ENCODE peak calls at places on chromosomes 3 and 15, in seven cellular contexts. V, S, E, K, F, Q and X are unnamed samples.

GRCh38 chr15:101277038-101277822 is at the start of gene SELENOS:
- DNase-seq in K (peak), Q (no peak), S (peak), E (peak), V (peak), F (no peak), X (peak)

GRCh38 chr3:632571-633170 is 436.1 kb downstream of the CHL1 start:
- DNase-seq in V (peak), K (peak), F (peak), Q (no peak), E (no peak), S (peak), X (peak)

GRCh38 chr3:81216192-81216591 is 545.3 kb downstream of the GBE1 start:
- DNase-seq in V (peak), F (no peak), E (no peak), K (peak), S (no peak), Q (no peak), X (no peak)

GRCh38 chr3:195082811-195083210 is 188.1 kb downstream of the XXYLT1 start:
- DNase-seq in E (peak), S (no peak), F (no peak), V (no peak), K (no peak), Q (no peak), X (no peak)

GRCh38 chr3:152430223-152431002 is 161.7 kb downstream of the MBNL1 start:
- DNase-seq in Q (no peak), V (no peak), F (no peak), K (no peak), S (no peak), E (no peak), X (no peak)

GRCh38 chr3:72938471-72939265 is 50.8 kb downstream of the GXYLT2 start:
- DNase-seq in F (no peak), K (peak), S (peak), E (no peak), V (peak), Q (no peak), X (peak)

GRCh38 chr3:118577055-118577759 is 457.4 kb downstream of the IGSF11 start:
- DNase-seq in S (no peak), Q (no peak), V (no peak), F (no peak), K (no peak), E (no peak), X (no peak)

GRCh38 chr3:27319847-27320526 is 49.2 kb downstream of the NEK10 start:
- DNase-seq in E (no peak), Q (no peak), V (no peak), S (no peak), K (no peak), F (no peak), X (no peak)

GRCh38 chr3:42036483-42036823 is 54.7 kb upstream of the TRAK1 start:
- DNase-seq in Q (no peak), V (peak), F (no peak), S (no peak), K (peak), E (no peak), X (peak)

GRCh38 chr3:150408232-150409124 is at the start of gene TSC22D2:
- DNase-seq in Q (peak), F (peak), E (peak), S (peak), K (peak), V (peak), X (peak)

GRCh38 chr3:114290911-114291901 is 2.6 kb upstream of the TIGIT start:
- DNase-seq in K (peak), S (peak), V (peak), F (peak), E (peak), Q (peak), X (peak)

GRCh38 chr15:65952425-65953053 is 83.2 kb downstream of the RAB11A start:
- DNase-seq in K (peak), V (peak), E (no peak), Q (no peak), F (no peak), S (no peak), X (peak)

GRCh38 chr3:150958694-150959093 is 13.8 kb downstream of the CLRN1 start:
- DNase-seq in V (no peak), Q (no peak), F (no peak), E (no peak), S (no peak), K (no peak), X (no peak)

GRCh38 chr15:70852501-70853269 is 1.3 kb downstream of the LARP6 start:
- DNase-seq in K (peak), F (no peak), S (no peak), E (no peak), V (peak), Q (no peak), X (no peak)

GRCh38 chr3:44396200-44397171 is 57.9 kb downstream of the TCAIM start:
- DNase-seq in V (no peak), F (no peak), Q (no peak), K (no peak), E (no peak), S (no peak), X (no peak)

GRCh38 chr15:84981711-84982300 is at the start of gene PDE8A:
- DNase-seq in Q (no peak), V (no peak), K (peak), F (no peak), S (no peak), E (peak), X (peak)

GRCh38 chr3:31724144-31724543 is 191.4 kb downstream of the STT3B start:
- DNase-seq in V (no peak), S (no peak), F (no peak), Q (no peak), E (no peak), K (no peak), X (no peak)

GRCh38 chr15:83436513-83437158 is 10.5 kb upstream of the SH3GL3 start:
- DNase-seq in E (no peak), Q (no peak), S (peak), F (no peak), V (peak), K (peak), X (peak)

GRCh38 chr3:144590854-144591253 is 619.2 kb downstream of the DIPK2A start:
- DNase-seq in S (no peak), F (no peak), Q (no peak), V (peak), E (no peak), K (peak), X (no peak)

GRCh38 chr3:125374501-125374995 is 577 bp downstream of the ZNF148 start:
- DNase-seq in Q (no peak), V (no peak), E (peak), F (no peak), S (no peak), K (peak), X (peak)

GRCh38 chr3:125378762-125379161 is 3.6 kb upstream of the ZNF148 start:
- DNase-seq in E (no peak), K (no peak), Q (no peak), V (no peak), S (no peak), F (no peak), X (no peak)

GRCh38 chr3:125375950-125376679 is 990 bp upstream of the ZNF148 start:
- DNase-seq in K (peak), F (no peak), Q (no peak), V (no peak), E (no peak), S (no peak), X (no peak)

GRCh38 chr3:125379483-125379882 is 4.4 kb upstream of the ZNF148 start:
- DNase-seq in V (no peak), Q (no peak), K (no peak), F (no peak), S (no peak), E (no peak), X (no peak)

DNA sequence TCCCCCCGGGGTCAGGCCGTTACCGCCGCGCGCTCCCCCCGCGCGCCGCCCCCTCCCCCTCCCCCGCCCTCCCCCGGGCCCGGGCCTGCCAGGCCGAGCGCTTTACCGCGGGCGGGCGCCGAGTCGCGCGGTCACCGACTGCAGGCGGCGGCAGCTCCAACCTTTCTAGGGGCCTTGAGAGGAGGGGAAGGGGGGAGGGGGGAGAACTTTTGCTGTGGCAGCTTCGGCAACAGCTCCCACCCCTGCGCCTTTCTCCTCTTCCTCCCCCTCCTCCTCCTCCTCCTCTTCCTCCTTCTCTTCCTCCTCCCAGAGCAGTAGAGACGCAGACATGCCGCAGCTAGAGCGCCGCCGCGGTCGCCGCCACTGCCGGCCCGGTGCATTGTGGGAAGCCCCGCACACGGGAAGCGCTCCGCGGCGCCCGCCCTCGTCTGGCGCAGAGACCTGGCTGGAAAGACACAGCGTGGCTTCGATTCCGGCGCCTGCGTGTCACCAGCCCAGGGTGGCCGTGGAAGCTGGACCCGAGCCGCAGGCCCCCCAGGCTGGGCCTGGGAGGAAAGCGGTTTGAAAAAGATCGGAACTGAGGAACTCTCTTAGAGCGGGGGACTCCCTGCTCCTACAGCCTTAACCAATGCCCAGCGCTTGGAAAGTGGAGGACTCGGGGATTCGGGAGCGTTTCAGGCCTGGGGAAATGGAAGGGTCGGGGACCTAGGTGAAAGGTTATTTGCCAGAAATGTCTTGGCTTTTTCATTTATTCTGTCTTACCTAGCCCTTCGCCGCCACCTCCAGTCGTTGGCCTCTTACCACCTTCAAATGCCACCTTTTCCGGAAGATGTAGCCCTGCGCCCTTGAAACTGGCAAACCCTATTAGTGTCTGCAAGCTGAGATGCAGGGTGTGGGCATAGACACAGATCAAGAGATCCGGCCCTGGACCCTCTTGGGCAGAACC is at the start of gene ZNF148:
- DNase-seq in S (peak), V (peak), E (peak), F (peak), Q (peak), K (peak), X (peak)
- TF ChIP-seq CTCF in S (no peak), V (no peak), E (no peak), F (no peak), Q (peak), K (no peak), X (no peak)

GRCh38 chr3:193776626-193777025 is 183.6 kb downstream of the OPA1 start:
- DNase-seq in V (no peak), Q (no peak), K (no peak), E (no peak), F (peak), S (no peak), X (peak)
- H3K4me3 ChIP-seq in V (no peak), Q (no peak), K (no peak), E (no peak), F (no peak), S (no peak), X (no peak)

GRCh38 chr3:58531956-58532355 is 5.0 kb downstream of the ACOX2 start:
- DNase-seq in F (no peak), K (peak), V (no peak), E (no peak), S (peak), Q (no peak), X (no peak)
- TF ChIP-seq CTCF in F (peak), K (peak), V (peak), E (no peak), S (peak), Q (no peak), X (peak)

GRCh38 chr3:61422945-61423740 is 138.2 kb upstream of the PTPRG start:
- DNase-seq in S (no peak), V (no peak), Q (no peak), E (no peak), K (no peak), F (no peak), X (no peak)

GRCh38 chr3:61420136-61420759 is 141.1 kb upstream of the PTPRG start:
- DNase-seq in F (no peak), S (no peak), K (no peak), Q (no peak), E (no peak), V (no peak), X (peak)

DNA sequence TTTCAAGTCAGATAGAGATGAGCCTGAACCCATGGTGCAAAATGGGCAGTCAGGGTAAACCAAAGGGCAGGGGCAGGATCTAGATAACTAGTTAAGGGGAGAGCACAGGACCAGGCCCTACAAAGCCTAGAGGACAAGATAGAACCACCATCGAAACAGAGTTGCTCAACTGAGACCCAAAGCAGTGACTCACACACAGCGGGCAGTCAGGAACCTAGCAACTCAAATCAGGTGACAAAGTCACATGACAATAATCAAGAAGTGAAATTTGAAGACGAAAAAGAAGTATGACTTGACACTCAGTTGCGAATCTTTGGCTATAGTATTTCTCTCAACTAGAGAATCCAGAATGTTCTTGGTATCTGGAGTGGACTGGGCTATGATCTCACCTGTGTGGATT is 136.0 kb upstream of the PTPRG start:
- DNase-seq in K (no peak), E (no peak), F (no peak), S (no peak), V (no peak), Q (no peak), X (peak)
- H3K4me3 ChIP-seq in K (no peak), E (no peak), F (no peak), S (no peak), V (no peak), Q (no peak), X (no peak)

DNA sequence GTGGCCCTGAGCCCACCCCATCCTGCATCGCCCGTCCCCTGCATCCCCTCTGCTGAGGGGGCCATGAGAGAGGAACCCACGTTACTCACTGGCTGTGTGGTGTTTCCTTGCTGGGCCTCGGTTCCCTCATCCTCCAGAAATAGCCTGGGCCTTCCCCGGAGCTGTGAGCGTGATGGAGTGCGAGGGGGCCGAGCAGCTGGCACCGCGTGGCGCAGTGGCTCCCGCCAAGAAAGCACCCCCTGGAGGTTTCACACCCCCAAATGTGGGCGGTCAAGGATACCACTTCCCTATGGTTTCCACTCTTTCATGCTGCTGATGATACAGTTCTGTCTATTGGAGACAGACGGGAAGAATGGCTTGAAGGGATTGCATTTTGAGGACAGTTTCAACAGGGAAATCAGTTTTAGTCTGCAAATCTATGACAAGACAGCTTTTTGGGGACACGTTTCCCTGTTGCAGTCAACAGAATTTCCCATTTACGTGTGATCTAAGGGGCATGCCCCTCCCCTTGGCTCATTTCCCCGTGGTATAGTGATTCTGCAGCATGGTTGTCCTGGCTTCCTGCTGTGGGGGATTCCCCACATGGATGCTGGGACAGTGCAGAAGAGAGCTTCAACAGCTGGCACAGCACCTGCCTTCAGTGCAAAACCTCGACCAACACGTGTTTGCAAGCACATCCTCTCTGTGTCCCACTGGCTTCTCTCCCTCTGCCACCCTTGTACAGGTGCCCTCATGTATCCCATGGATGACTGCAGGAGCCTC is 377.5 kb downstream of the LRTM1 start:
- DNase-seq in E (no peak), K (no peak), Q (no peak), V (no peak), S (no peak), F (no peak), X (no peak)
- TF ChIP-seq CTCF in E (no peak), K (no peak), Q (no peak), V (no peak), S (no peak), F (no peak), X (no peak)

GRCh38 chr15:100007609-100008008 is 274.4 kb upstream of the LYSMD4 start:
- DNase-seq in F (no peak), Q (no peak), E (no peak), K (no peak), S (no peak), V (no peak), X (no peak)
- H3K4me3 ChIP-seq in F (no peak), Q (no peak), E (no peak), K (no peak), S (no peak), V (no peak), X (no peak)

GRCh38 chr3:15815696-15816095 is 17.9 kb upstream of the ANKRD28 start:
- DNase-seq in Q (no peak), F (no peak), V (no peak), E (no peak), K (peak), S (peak), X (peak)
- TF ChIP-seq CTCF in Q (no peak), F (no peak), V (no peak), E (peak), K (peak), S (no peak), X (peak)

GRCh38 chr3:129003578-129004112 is 2.5 kb downstream of the EFCC1 start:
- DNase-seq in K (peak), S (peak), E (peak), F (no peak), V (no peak), Q (no peak), X (peak)
- H3K4me3 ChIP-seq in K (no peak), S (peak), E (no peak), F (no peak), V (no peak), Q (no peak), X (no peak)

GRCh38 chr15:33971811-33972210 is 3.5 kb downstream of the CHRM5 start:
- DNase-seq in F (no peak), S (no peak), Q (no peak), E (no peak), V (no peak), K (no peak), X (no peak)

GRCh38 chr15:33980159-33980558 is 11.9 kb downstream of the CHRM5 start:
- DNase-seq in K (no peak), Q (no peak), S (no peak), V (no peak), E (no peak), F (no peak), X (no peak)

GRCh38 chr15:33975023-33975565 is 6.8 kb downstream of the CHRM5 start:
- DNase-seq in S (no peak), Q (no peak), E (no peak), F (no peak), V (no peak), K (peak), X (no peak)
- TF ChIP-seq CTCF in S (no peak), Q (no peak), E (no peak), F (no peak), V (no peak), K (peak), X (no peak)